ENCODE peak calls at places on chromosomes 2 and 18, in ten cellular contexts. Y is mammary epithelial cell, O is cardiac muscle cell, G is keratinocyte, A is Peyer's patch, L is lower lobe of right lung, X is astrocyte of the spinal cord, Z is IMR-90, N is AG10803, T is neural progenitor cell. R is an unnamed sample.

GRCh38 chr2:19876751-19877150 is 25.0 kb downstream of the TTC32 start:
- DNase-seq in Y (no peak), O (no peak), G (no peak), A (no peak), L (no peak), X (peak; percentile 18), Z (no peak), N (no peak), T (no peak), R (no peak)

GRCh38 chr2:179543361-179543901 is 278.8 kb upstream of the SESTD1 start:
- DNase-seq in Y (peak; percentile 57), O (no peak), G (no peak), A (no peak), L (no peak), X (no peak), Z (peak; percentile 10), N (peak; percentile 82), T (peak; percentile 77), R (no peak)

GRCh38 chr2:206488623-206489022 is 45.3 kb downstream of the ADAM23 start:
- DNase-seq in Y (no peak), O (no peak), G (no peak), A (no peak), L (no peak), X (no peak), Z (no peak), N (no peak), T (no peak), R (no peak)

GRCh38 chr18:70827632-70828031 is 538.8 kb downstream of the SOCS6 start:
- DNase-seq in Y (no peak), O (no peak), G (no peak), A (no peak), L (no peak), X (no peak), Z (no peak), N (no peak), T (no peak), R (no peak)

GRCh38 chr18:57022716-57023115 is 124.2 kb upstream of the BOD1L2 start:
- DNase-seq in Y (no peak), O (no peak), G (no peak), A (no peak), L (no peak), X (no peak), Z (no peak), N (no peak), T (no peak), R (no peak)

GRCh38 chr2:130911482-130911881 is 74.8 kb downstream of the ARHGEF4 start:
- DNase-seq in Y (peak; percentile 58), O (no peak), G (no peak), A (no peak), L (no peak), X (no peak), Z (no peak), N (no peak), T (no peak), R (no peak)

GRCh38 chr18:46071615-46071893 is 506 bp downstream of the PSTPIP2 start:
- DNase-seq in Y (no peak), O (no peak), G (no peak), A (no peak), L (no peak), X (no peak), Z (no peak), N (no peak), T (peak; percentile 26), R (no peak)

GRCh38 chr2:61439241-61440002 is 31.5 kb downstream of the USP34 start:
- DNase-seq in Y (no peak), O (peak; percentile 25), G (no peak), A (no peak), L (peak; percentile 88), X (no peak), Z (no peak), N (no peak), T (no peak), R (no peak)

GRCh38 chr2:29777164-29777563 is 144.2 kb downstream of the ALK start:
- DNase-seq in Y (peak; percentile 8), O (no peak), G (no peak), A (no peak), L (no peak), X (no peak), Z (peak; percentile 8), N (no peak), T (no peak), R (no peak)

GRCh38 chr2:176648691-176649297 is 379.6 kb downstream of the MTX2 start:
- DNase-seq in Y (no peak), O (no peak), G (no peak), A (no peak), L (no peak), X (no peak), Z (no peak), N (no peak), T (no peak), R (no peak)

DNA sequence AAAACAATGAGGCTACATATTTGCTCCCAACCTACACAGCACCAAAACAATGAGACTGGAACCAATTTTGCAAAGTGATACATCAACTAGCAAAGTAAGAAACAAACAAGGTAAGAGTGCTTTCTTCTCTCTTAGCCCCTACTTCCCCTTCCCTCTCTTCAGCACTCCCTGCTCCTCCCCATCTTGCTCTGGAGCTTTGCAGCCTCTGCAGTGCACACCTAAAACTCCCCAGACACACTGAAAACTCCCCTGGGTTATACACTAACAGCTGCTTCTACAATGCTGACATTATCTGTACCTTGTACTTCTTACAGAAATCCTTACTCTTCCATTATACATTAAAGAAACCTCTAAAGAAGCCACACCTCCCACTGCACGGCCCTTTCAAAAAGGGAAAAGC is 93.7 kb downstream of the RBMS1 start:
- DNase-seq in Y (no peak), O (no peak), G (no peak), A (no peak), L (no peak), X (no peak), Z (no peak), N (no peak), T (peak; percentile 13), R (no peak)
- H3K4me3 ChIP-seq in Y (no peak overlapping the region), O (no peak overlapping the region), G (no peak overlapping the region), A (no peak overlapping the region), L (no peak overlapping the region), X (no peak overlapping the region), Z (no peak overlapping the region), N (no peak overlapping the region), T (no peak overlapping the region), R (no peak overlapping the region)

DNA sequence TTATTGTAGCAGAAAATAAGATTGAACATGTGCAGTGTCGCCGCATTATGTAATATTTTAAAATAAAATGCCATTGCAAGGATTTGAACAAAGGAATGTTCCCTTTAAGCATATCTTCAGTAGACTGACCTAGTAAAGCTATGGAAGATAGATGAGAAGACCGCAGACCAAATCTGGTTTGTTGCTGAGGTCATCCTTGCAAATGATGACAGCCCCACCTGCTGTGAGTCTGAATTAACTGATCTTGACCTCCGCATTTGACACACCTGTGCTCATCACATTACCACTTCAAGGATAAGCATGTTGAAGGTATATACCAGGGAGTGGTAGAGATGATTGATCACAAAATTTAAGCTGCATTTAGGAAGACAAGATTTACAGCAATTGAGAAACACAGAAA is 96.2 kb downstream of the NYAP2 start:
- DNase-seq in Y (no peak), O (no peak), G (no peak), A (no peak), L (no peak), X (no peak), Z (no peak), N (no peak), T (no peak), R (no peak)
- TF ChIP-seq CTCF in Y (no peak), O (no peak), G (no peak), A (no peak), L (no peak), X (no peak), Z (no peak), N (no peak), T (no peak), R (no peak)

DNA sequence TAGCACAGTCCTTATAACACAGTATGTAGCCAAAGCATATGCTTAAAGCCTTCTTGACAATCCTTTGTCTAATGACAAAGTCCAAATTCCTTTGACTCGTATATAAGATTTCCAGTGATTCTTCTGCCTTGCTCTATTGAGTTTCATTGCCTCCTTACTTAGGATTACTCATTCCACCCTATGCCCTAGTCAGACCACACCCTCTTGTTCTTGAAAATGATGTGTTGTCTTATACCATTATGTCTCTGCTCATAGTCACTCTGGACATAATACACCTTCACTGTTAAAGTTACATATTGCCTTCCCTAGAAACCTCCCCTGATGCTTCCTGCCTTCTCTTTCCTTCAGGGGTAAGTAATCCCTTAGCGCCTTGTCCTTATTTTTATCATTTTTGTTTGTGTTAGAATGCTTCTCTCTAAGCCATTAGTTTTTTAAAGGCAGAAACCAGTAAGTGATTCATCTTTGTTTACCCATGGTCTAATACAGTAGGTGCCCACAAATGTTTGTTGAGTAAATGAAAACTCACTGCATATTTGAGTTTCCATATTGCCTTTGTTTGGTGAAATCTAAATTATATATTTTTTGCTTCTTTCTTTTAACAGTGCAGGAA is 19.3 kb downstream of the GPD2 start:
- DNase-seq in Y (peak; percentile 80), O (no peak), G (no peak), A (no peak), L (no peak), X (peak; percentile 49), Z (peak; percentile 50), N (no peak), T (no peak), R (no peak)
- H3K4me3 ChIP-seq in Y (no peak overlapping the region), O (no peak overlapping the region), G (no peak overlapping the region), A (no peak overlapping the region), L (no peak overlapping the region), X (no peak overlapping the region), Z (no peak overlapping the region), N (no peak overlapping the region), T (no peak overlapping the region), R (no peak overlapping the region)

GRCh38 chr2:217887841-217888665 is 114.7 kb downstream of the TNS1 start:
- DNase-seq in Y (no peak), O (no peak), G (no peak), A (no peak), L (peak; percentile 64), X (no peak), Z (peak; percentile 21), N (no peak), T (no peak), R (no peak)

GRCh38 chr2:217886720-217887309 is 116.0 kb downstream of the TNS1 start:
- DNase-seq in Y (peak; percentile 52), O (peak; percentile 86), G (peak; percentile 30), A (peak; percentile 41), L (peak; percentile 74), X (peak; percentile 65), Z (peak; percentile 73), N (peak; percentile 74), T (peak; percentile 87), R (no peak)

GRCh38 chr2:217880490-217880889 is 122.3 kb downstream of the TNS1 start:
- DNase-seq in Y (no peak), O (no peak), G (no peak), A (no peak), L (no peak), X (no peak), Z (no peak), N (no peak), T (no peak), R (no peak)

GRCh38 chr2:217880891-217881290 is 121.9 kb downstream of the TNS1 start:
- DNase-seq in Y (no peak), O (no peak), G (no peak), A (no peak), L (no peak), X (peak; percentile 13), Z (no peak), N (no peak), T (peak; percentile 81), R (no peak)

DNA sequence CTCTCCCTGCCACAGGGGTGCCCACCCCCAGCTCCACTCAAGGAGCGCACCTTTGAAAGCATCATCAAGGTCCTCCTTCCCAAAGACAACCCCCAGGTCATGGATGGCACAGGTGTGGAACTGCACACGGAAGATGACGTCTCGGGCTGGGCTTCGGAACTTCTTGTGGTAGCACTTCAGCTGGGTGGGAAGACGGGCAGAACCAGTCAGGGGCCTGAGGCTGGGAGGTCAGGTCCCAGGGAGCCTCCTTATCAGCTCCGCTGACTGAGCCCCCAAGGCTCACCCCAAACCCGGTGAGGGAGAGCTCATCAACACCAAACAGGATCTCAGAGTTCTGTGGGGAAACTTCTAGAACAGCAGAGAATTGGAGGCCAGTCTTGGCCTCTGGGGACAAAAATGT is 117.8 kb downstream of the TNS1 start:
- DNase-seq in Y (no peak), O (no peak), G (no peak), A (no peak), L (no peak), X (no peak), Z (no peak), N (no peak), T (no peak), R (no peak)
- TF ChIP-seq CTCF in Y (no peak), O (no peak), G (no peak), A (no peak), L (no peak), X (no peak), Z (no peak), N (no peak), T (no peak), R (no peak)